ENCODE peak calls at places on chromosomes 13 and 19, in four cellular contexts. G, H, Q and M are unnamed samples.

GRCh38 chr19:29510701-29511265 is 15.0 kb upstream of the VSTM2B start:
- DNase-seq in G (no peak), H (no peak), Q (no peak), M (no peak)

GRCh38 chr19:6737873-6738725 is 719 bp upstream of the GPR108 start:
- DNase-seq in G (peak; percentile 41), H (peak; percentile 52), Q (peak; percentile 88), M (no peak)

GRCh38 chr13:75217949-75218348 is 264.0 kb downstream of the TBC1D4 start:
- DNase-seq in G (no peak), H (no peak), Q (peak; percentile 50), M (no peak)

GRCh38 chr13:103140001-103140671 is 73.9 kb upstream of the SLC10A2 start:
- DNase-seq in G (no peak), H (no peak), Q (peak; percentile 11), M (no peak)

GRCh38 chr13:48038763-48039162 is 1.2 kb downstream of the NUDT15 start:
- DNase-seq in G (no peak), H (no peak), Q (no peak), M (no peak)

GRCh38 chr19:31821346-31821745 is 472.1 kb upstream of the TSHZ3 start:
- DNase-seq in G (no peak), H (no peak), Q (no peak), M (peak; percentile 38)

GRCh38 chr13:32947411-32947810 is 68.8 kb upstream of the KL start:
- DNase-seq in G (no peak), H (no peak), Q (no peak), M (no peak)

GRCh38 chr13:94537740-94538630 is 58.0 kb downstream of the TGDS start:
- DNase-seq in G (no peak), H (no peak), Q (no peak), M (no peak)

GRCh38 chr19:345320-345879 is 804 bp upstream of the MIER2 start:
- DNase-seq in G (no peak), H (no peak), Q (no peak), M (no peak)

GRCh38 chr19:19297759-19298158 is 22.6 kb downstream of the SUGP1 start:
- DNase-seq in G (no peak), H (no peak), Q (no peak), M (no peak)

GRCh38 chr13:83943530-83944279 is 61.4 kb upstream of the SLITRK1 start:
- DNase-seq in G (no peak), H (no peak), Q (no peak), M (no peak)

GRCh38 chr13:89457977-89458376 is 1786.8 kb downstream of the SLITRK5 start:
- DNase-seq in G (no peak), H (no peak), Q (peak; percentile 85), M (no peak)

GRCh38 chr13:43127827-43128226 is 104.4 kb downstream of the DNAJC15 start:
- DNase-seq in G (no peak), H (no peak), Q (no peak), M (no peak)

GRCh38 chr13:26946675-26947342 is 186.2 kb upstream of the GPR12 start:
- DNase-seq in G (no peak), H (no peak), Q (peak; percentile 83), M (no peak)

GRCh38 chr13:84191199-84191598 is 308.9 kb upstream of the SLITRK1 start:
- DNase-seq in G (no peak), H (no peak), Q (peak; percentile 10), M (no peak)

GRCh38 chr19:14146789-14147216 is 10.4 kb upstream of the ASF1B start:
- DNase-seq in G (no peak), H (no peak), Q (peak; percentile 94), M (no peak)

GRCh38 chr13:27384285-27384684 is 40.1 kb upstream of the GTF3A start:
- DNase-seq in G (no peak), H (no peak), Q (no peak), M (no peak)

GRCh38 chr19:8334458-8335342 is 8.4 kb downstream of the KANK3 start:
- DNase-seq in G (peak; percentile 37), H (no peak), Q (peak; percentile 72), M (no peak)

DNA sequence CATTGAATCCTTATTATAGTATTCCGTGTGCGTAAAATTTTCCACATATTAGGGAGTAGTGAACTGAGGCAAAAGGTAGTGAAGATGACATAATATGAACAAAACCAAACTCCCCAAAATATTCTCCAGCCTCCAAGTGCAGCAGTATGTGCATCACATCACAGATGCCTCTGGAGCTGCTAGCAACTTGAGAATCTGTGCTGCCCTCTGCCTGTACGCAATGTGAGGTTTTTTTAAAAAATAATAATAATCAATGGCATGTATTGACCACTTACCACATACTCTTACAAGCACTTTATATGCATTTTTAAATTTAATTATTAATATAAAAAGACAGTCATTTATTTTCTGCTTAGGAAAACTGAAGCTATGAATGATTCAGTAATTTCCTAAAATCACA is 583.0 kb upstream of the SPRY2 start:
- DNase-seq in G (no peak), H (no peak), Q (peak; percentile 42), M (no peak)
- TF ChIP-seq CTCF in G (peak; percentile 36), H (no peak), Q (peak; percentile 31), M (peak; percentile 48)

DNA sequence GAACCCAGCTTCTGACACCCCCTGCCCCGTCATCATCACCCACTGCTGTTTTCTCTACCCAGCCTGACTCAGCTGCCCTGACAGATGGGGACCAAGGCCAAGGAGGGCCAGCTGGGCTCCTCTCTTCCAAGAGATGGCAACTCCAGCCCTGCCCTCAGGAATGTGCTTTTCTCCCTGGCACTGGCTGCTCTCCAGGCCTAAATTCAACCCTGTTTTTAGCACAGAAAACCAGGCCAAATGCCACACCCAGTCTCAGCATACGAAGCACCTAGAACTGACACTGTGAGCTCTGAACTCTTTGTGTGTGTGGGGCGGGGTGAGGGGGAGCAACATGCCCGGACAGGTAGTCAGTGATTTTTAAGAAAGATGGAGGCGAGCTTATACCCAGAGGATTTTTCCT is 23.4 kb upstream of the IGFL1 start:
- DNase-seq in G (no peak), H (no peak), Q (no peak), M (no peak)
- TF ChIP-seq CTCF in G (no peak), H (no peak), Q (no peak), M (no peak)

GRCh38 chr13:28953714-28954113 is 133.6 kb downstream of the MTUS2 start:
- DNase-seq in G (no peak), H (no peak), Q (no peak), M (no peak)
- TF ChIP-seq CTCF in G (peak; percentile 36), H (no peak), Q (no peak), M (no peak)

GRCh38 chr19:34023381-34023780 is 148.9 kb upstream of the LSM14A start:
- DNase-seq in G (no peak), H (no peak), Q (no peak), M (no peak)

GRCh38 chr19:34017024-34017423 is 155.3 kb upstream of the LSM14A start:
- DNase-seq in G (no peak), H (no peak), Q (no peak), M (no peak)

DNA sequence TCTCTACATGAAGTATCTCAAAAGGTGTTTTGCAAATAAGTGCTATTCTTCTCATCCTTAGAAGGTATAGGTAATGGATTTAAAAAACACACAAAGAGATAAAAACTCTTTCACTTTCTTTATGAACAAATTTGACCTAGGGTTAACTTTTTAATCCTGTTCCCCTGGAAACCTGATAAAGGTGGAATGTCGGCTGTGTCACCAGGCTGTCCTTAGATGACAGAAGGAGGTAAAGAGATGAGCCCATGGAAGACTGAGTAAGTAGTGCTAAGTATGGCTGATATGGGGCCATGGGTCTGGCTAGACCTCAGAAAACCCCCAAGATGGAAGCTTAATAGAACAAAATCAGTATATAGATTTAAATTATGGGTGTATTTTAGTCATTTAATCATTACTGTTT is 153.8 kb upstream of the LSM14A start:
- DNase-seq in G (no peak), H (no peak), Q (no peak), M (no peak)
- TF ChIP-seq CTCF in G (no peak), H (no peak), Q (no peak), M (no peak)

DNA sequence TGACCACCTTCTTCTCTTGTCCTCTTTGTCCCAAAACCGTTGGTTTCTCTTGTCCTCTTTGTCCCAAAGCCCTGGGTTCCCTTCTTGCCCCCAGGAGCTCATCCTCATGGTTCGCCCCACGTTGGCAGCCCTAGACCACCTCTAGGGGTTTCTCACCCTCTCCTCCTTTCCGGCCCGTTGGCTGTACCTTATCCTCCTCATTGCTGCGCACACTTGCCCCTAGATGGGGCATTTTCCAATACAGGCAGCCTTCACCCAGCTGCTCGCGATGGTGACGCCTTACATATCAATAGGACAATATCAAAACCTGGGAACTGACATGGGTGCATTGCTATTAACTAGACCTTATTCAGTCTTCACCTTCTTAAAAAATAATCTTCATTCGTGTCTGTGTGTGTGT is 86.5 kb downstream of the IPO5 start:
- DNase-seq in G (no peak), H (no peak), Q (no peak), M (no peak)
- TF ChIP-seq CTCF in G (no peak), H (no peak), Q (no peak), M (no peak)

DNA sequence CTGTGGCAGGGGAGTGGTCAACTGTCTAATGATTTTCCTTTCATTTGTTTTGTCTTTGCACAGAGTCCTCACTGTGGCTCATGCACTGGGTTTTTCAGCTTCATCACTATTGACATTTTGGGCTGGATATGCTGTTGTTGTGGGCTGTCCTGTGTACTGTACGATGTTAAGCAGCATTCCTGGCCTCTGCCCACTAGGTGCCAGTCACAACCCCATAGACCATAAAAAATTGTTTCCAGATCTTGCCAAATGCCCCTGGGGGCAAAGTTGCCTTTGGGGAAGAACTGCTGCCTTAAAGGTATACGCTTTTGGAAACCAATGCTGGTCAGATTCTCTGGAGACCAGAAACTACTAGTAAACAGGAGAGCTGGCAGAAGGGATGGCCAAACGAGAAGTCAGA is 310.4 kb downstream of the SPRY2 start:
- DNase-seq in G (no peak), H (no peak), Q (peak; percentile 44), M (no peak)
- TF ChIP-seq CTCF in G (no peak), H (no peak), Q (peak; percentile 35), M (peak; percentile 60)

GRCh38 chr19:39512964-39513363 is 2.0 kb upstream of the SELENOV start:
- DNase-seq in G (no peak), H (no peak), Q (no peak), M (no peak)

GRCh38 chr19:39517432-39517831 is 2.5 kb downstream of the SELENOV start:
- DNase-seq in G (no peak), H (no peak), Q (no peak), M (no peak)

GRCh38 chr19:39516270-39516669 is 1.3 kb downstream of the SELENOV start:
- DNase-seq in G (no peak), H (no peak), Q (no peak), M (no peak)

GRCh38 chr19:39515551-39516191 is 732 bp downstream of the SELENOV start:
- DNase-seq in G (no peak), H (no peak), Q (no peak), M (no peak)

DNA sequence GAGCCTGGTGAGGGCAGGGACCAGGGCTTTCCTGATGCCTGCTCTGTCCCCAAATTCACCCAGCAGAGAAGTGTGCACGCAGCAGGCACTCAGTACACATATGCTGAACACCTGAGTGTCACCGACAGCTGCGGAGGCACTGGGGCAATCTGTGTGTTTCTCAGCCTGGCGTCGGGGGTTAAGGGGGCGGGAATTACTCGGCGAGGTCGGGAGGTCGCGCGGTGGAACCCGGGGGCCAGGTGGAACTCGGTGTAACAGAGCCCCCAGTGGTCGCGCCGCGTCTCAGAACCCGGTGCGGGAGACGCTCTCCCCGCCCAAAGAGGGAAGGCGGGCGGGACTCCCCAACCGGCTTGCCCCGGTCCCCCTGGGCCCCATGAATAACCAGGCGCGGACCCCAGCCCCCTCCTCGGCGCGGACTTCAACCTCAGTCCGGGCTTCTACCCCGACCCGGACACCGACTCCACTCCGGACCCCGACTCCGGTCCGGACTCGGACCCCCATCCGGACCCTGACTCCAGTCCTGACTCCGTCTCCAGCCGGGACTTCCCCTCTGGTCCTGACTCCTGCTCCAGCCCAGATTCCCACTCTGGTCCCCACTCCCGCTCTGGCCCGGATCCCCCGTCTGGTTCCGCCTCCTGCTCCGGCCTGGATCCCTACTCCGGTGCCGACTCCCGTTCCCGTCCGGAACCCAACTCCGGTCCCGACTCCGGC is at the start of gene SELENOV:
- DNase-seq in G (peak; percentile 14), H (no peak), Q (no peak), M (no peak)
- TF ChIP-seq CTCF in G (no peak), H (peak; percentile 20), Q (no peak), M (no peak)